ENCODE peak calls at places on chromosomes 5 and 9, in eight cellular contexts. K is mesenchymal stem cell; H is CD8-positive, alpha-beta T cell; E is GM23248; L is H9; M is Karpas-422; R is Peyer's patch; B is pancreas. A is an unnamed sample.

GRCh38 chr9:77163889-77164288 is 13.4 kb upstream of the VPS13A start:
- DNase-seq in B (no peak), H (no peak), R (no peak), L (no peak), K (peak; percentile 61), M (no peak), E (peak; percentile 91), A (no peak)

GRCh38 chr9:16191691-16192402 is 639.0 kb downstream of the CCDC171 start:
- DNase-seq in M (peak; percentile 80), E (peak; percentile 90), H (peak; percentile 25), B (no peak), L (peak; percentile 84), R (peak; percentile 20), K (peak; percentile 92), A (no peak)

GRCh38 chr9:5688109-5688508 is 59.2 kb downstream of the RIC1 start:
- DNase-seq in K (no peak), M (no peak), L (no peak), E (no peak), H (no peak), R (no peak), B (no peak), A (no peak)

GRCh38 chr9:127739614-127740322 is 4.7 kb upstream of the TOR2A start:
- DNase-seq in H (no peak), E (peak; percentile 38), R (no peak), L (no peak), K (peak; percentile 48), B (peak; percentile 48), M (no peak), A (no peak)

GRCh38 chr5:94545870-94546625 is 72.4 kb downstream of the KIAA0825 start:
- DNase-seq in B (no peak), M (no peak), K (no peak), E (no peak), H (no peak), L (no peak), R (no peak), A (no peak)

GRCh38 chr5:72871358-72872024 is 55.0 kb downstream of the TNPO1 start:
- DNase-seq in H (no peak), R (no peak), B (no peak), L (no peak), E (peak; percentile 49), K (no peak), M (no peak), A (no peak)

GRCh38 chr9:27176971-27177370 is 67.9 kb downstream of the TEK start:
- DNase-seq in B (no peak), K (no peak), H (no peak), L (no peak), E (no peak), R (no peak), M (peak; percentile 16), A (no peak)

GRCh38 chr5:137506296-137506695 is 7.2 kb upstream of the SPOCK1 start:
- DNase-seq in E (no peak), H (no peak), R (no peak), M (no peak), B (no peak), K (no peak), L (no peak), A (no peak)

GRCh38 chr9:99809586-99810357 is 11.9 kb upstream of the NR4A3 start:
- DNase-seq in M (no peak), K (no peak), L (no peak), H (no peak), R (no peak), E (peak; percentile 64), B (no peak), A (no peak)

GRCh38 chr5:113489299-113489698 is 1.0 kb upstream of the MCC start:
- DNase-seq in B (no peak), R (no peak), L (no peak), K (peak; percentile 99), H (no peak), E (peak; percentile 97), M (no peak), A (no peak)

GRCh38 chr5:57429513-57430120 is 53.0 kb downstream of the ACTBL2 start:
- DNase-seq in M (no peak), E (no peak), K (no peak), R (no peak), L (no peak), H (no peak), B (no peak), A (no peak)

GRCh38 chr5:32100230-32100629 is 73.9 kb downstream of the GOLPH3 start:
- DNase-seq in H (no peak), K (peak; percentile 15), L (no peak), R (no peak), M (no peak), E (peak; percentile 19), B (no peak), A (no peak)

GRCh38 chr5:67636091-67636490 is 439.5 kb upstream of the CD180 start:
- DNase-seq in H (no peak), K (no peak), R (no peak), B (no peak), M (no peak), E (no peak), L (no peak), A (no peak)

GRCh38 chr9:35728041-35728971 is 3.7 kb downstream of the TLN1 start:
- DNase-seq in B (no peak), K (peak; percentile 86), M (no peak), L (peak; percentile 66), H (no peak), E (peak; percentile 93), R (peak; percentile 80), A (no peak)

GRCh38 chr9:137134191-137134590 is 4.8 kb upstream of the GRIN1 start:
- DNase-seq in K (no peak), R (no peak), B (no peak), E (no peak), M (no peak), L (no peak), H (no peak), A (no peak)

GRCh38 chr9:21056931-21057330 is 20.8 kb downstream of the IFNB1 start:
- DNase-seq in M (no peak), E (peak; percentile 34), K (peak; percentile 40), H (no peak), L (no peak), B (no peak), R (no peak), A (no peak)

GRCh38 chr9:129323999-129324553 is 146.0 kb upstream of the IER5L start:
- DNase-seq in L (no peak), E (no peak), B (no peak), M (no peak), H (no peak), K (no peak), R (no peak), A (no peak)

GRCh38 chr9:111527347-111527746 is 2.4 kb downstream of the ZNF483 start:
- DNase-seq in E (peak; percentile 47), R (no peak), B (no peak), H (no peak), K (no peak), L (no peak), M (no peak), A (no peak)

GRCh38 chr9:127694890-127695735 is 11.7 kb upstream of the CFAP157 start:
- DNase-seq in M (no peak), B (no peak), R (no peak), L (no peak), K (no peak), H (no peak), E (peak; percentile 62), A (no peak)

GRCh38 chr5:138339086-138339456 is 1.0 kb downstream of the FAM53C start:
- DNase-seq in E (peak; percentile 57), B (no peak), L (no peak), K (peak; percentile 53), H (no peak), R (no peak), M (peak; percentile 60), A (no peak)

GRCh38 chr9:10268500-10269485 is 344.0 kb downstream of the PTPRD start:
- DNase-seq in H (no peak), E (peak; percentile 12), K (peak; percentile 68), R (no peak), L (peak; percentile 68), B (no peak), M (peak; percentile 52), A (no peak)

GRCh38 chr9:121767176-121767769 is 115.8 kb downstream of the DAB2IP start:
- DNase-seq in H (no peak), M (no peak), L (no peak), E (no peak), B (peak; percentile 31), K (peak; percentile 11), R (no peak), A (no peak)

GRCh38 chr9:84839538-84839937 is 170.0 kb downstream of the NTRK2 start:
- DNase-seq in E (peak; percentile 61), H (no peak), B (no peak), L (no peak), R (no peak), M (no peak), K (peak; percentile 59), A (no peak)

GRCh38 chr5:152717393-152717792 is 312.3 kb upstream of the NMUR2 start:
- DNase-seq in M (no peak), B (peak; percentile 19), R (no peak), K (no peak), L (no peak), H (no peak), E (no peak), A (no peak)
- H3K9me3 ChIP-seq in M (peaks cover 10% of the 10 kb centered on the region), B (no peaks in the 10 kb centered on the region), R (no peaks in the 10 kb centered on the region), K (peaks cover 24% of the 10 kb centered on the region), L (peaks cover 7% of the 10 kb centered on the region), H (no peaks in the 10 kb centered on the region), E (no peaks in the 10 kb centered on the region), A (peaks cover 7% of the 10 kb centered on the region)

DNA sequence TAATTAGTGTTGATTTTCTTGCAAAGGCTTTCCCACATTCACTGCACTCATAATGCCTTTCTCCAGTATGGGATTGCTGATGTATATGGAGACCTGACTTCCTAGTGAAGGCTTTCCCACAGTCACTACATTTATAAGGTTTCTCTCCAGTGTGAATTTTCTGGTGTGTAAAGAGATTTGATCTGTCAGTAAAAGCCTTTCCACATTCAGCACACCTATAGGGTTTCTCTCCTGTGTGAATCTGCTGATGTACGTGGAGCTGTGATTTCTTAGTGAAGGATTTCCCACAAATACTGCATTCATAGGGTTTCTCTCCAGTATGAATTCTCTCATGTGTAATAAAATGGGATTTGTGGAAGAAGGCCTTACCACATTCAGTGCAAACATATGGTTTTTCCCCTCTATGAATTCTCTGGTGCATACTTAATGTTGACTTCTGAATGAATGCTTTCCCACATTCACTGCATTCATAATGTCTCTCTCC is 31.1 kb downstream of the ZNF484 start:
- DNase-seq in K (peak; percentile 5), L (no peak), B (no peak), E (peak; percentile 1), M (no peak), H (no peak), R (no peak), A (no peak)
- H3K9me3 ChIP-seq in K (peaks cover 94% of the 10 kb centered on the region), L (peaks cover 33% of the 10 kb centered on the region), B (no peaks in the 10 kb centered on the region), E (peaks cover 20% of the 10 kb centered on the region), M (peaks cover 61% of the 10 kb centered on the region), H (peaks cover 42% of the 10 kb centered on the region), R (peaks cover 23% of the 10 kb centered on the region), A (peaks cover 63% of the 10 kb centered on the region)

DNA sequence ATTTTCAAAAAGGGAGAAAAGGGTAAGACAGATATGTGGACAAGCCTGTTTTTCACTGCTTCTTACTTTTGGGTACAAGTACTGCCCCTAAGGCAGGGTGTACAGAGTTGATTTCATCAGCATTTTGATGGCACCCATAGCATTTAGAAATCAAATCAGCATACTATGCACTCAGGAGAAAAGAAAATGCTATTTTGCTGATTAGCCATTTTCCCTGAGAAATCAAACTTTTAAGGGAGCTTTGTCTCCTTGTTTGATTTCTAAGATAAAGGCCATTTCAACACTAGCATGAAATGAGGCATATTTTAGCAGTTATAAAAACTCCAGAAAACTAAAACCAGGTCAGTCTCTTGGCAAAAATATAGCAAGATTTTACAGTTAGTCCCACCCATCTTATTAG is 2269.4 kb upstream of the WWC1 start:
- DNase-seq in H (no peak), E (no peak), K (no peak), L (no peak), R (no peak), M (no peak), B (no peak), A (no peak)
- H3K9me3 ChIP-seq in H (no peaks in the 10 kb centered on the region), E (no peaks in the 10 kb centered on the region), K (no peaks in the 10 kb centered on the region), L (no peaks in the 10 kb centered on the region), R (no peaks in the 10 kb centered on the region), M (peaks cover 23% of the 10 kb centered on the region), B (no peaks in the 10 kb centered on the region), A (no peaks in the 10 kb centered on the region)

GRCh38 chr9:135226369-135227050 is 139.0 kb downstream of the OLFM1 start:
- DNase-seq in R (no peak), L (no peak), M (no peak), E (no peak), H (no peak), K (no peak), B (no peak), A (no peak)
- H3K9me3 ChIP-seq in R (no peaks in the 10 kb centered on the region), L (no peaks in the 10 kb centered on the region), M (peaks cover 9% of the 10 kb centered on the region), E (no peaks in the 10 kb centered on the region), H (no peaks in the 10 kb centered on the region), K (no peaks in the 10 kb centered on the region), B (no peaks in the 10 kb centered on the region), A (no peaks in the 10 kb centered on the region)

A was measured in CD4-positive, alpha-beta T cell.